ENCODE peak calls at places on chromosome 14, in seven cellular contexts. One of them, this sample, is unnamed.

GRCh38 chr14:31678421-31679249 is 117.4 kb downstream of the NUBPL start:
- DNase-seq in omental fat pad: no peak
- DNase-seq in posterior vena cava: no peak
- DNase-seq in nucleus accumbens: no peak
- DNase-seq in GM12865: no peak
- DNase-seq in psoas muscle: no peak
- DNase-seq in frontal cortex: no peak
- DNase-seq in this sample: no peak

GRCh38 chr14:65772901-65773574 is 360.5 kb downstream of the FUT8 start:
- DNase-seq in GM12865: no peak
- DNase-seq in nucleus accumbens: no peak
- DNase-seq in posterior vena cava: no peak
- DNase-seq in frontal cortex: no peak
- DNase-seq in psoas muscle: no peak
- DNase-seq in omental fat pad: no peak
- DNase-seq in this sample: no peak

GRCh38 chr14:95196268-95196667 is 38.9 kb upstream of the DICER1 start:
- DNase-seq in posterior vena cava: no peak
- DNase-seq in omental fat pad: no peak
- DNase-seq in psoas muscle: no peak
- DNase-seq in frontal cortex: no peak
- DNase-seq in GM12865: peak
- DNase-seq in nucleus accumbens: no peak
- DNase-seq in this sample: no peak

GRCh38 chr14:96177766-96178377 is 26.8 kb upstream of the BDKRB2 start:
- DNase-seq in frontal cortex: no peak
- DNase-seq in omental fat pad: no peak
- DNase-seq in nucleus accumbens: no peak
- DNase-seq in GM12865: peak
- DNase-seq in posterior vena cava: peak
- DNase-seq in psoas muscle: peak
- DNase-seq in this sample: no peak

GRCh38 chr14:40599726-40600125 is 1007.0 kb upstream of the LRFN5 start:
- DNase-seq in frontal cortex: no peak
- DNase-seq in posterior vena cava: no peak
- DNase-seq in nucleus accumbens: no peak
- DNase-seq in omental fat pad: no peak
- DNase-seq in psoas muscle: no peak
- DNase-seq in GM12865: no peak
- DNase-seq in this sample: no peak

GRCh38 chr14:91963465-91963864 is 16.0 kb upstream of the FBLN5 start:
- DNase-seq in posterior vena cava: no peak
- DNase-seq in omental fat pad: no peak
- DNase-seq in frontal cortex: no peak
- DNase-seq in nucleus accumbens: no peak
- DNase-seq in psoas muscle: no peak
- DNase-seq in GM12865: no peak
- DNase-seq in this sample: no peak

GRCh38 chr14:105065280-105066228 is at the start of gene GPR132:
- DNase-seq in psoas muscle: no peak
- DNase-seq in frontal cortex: no peak
- DNase-seq in posterior vena cava: peak
- DNase-seq in nucleus accumbens: no peak
- DNase-seq in omental fat pad: no peak
- DNase-seq in GM12865: peak
- DNase-seq in this sample: peak

GRCh38 chr14:52513249-52513648 is 39.1 kb downstream of the TXNDC16 start:
- DNase-seq in frontal cortex: no peak
- DNase-seq in nucleus accumbens: no peak
- DNase-seq in omental fat pad: no peak
- DNase-seq in psoas muscle: no peak
- DNase-seq in GM12865: no peak
- DNase-seq in posterior vena cava: no peak
- DNase-seq in this sample: no peak

GRCh38 chr14:69378274-69378673 is 19.8 kb downstream of the ERH start:
- DNase-seq in frontal cortex: no peak
- DNase-seq in omental fat pad: no peak
- DNase-seq in posterior vena cava: no peak
- DNase-seq in nucleus accumbens: no peak
- DNase-seq in GM12865: no peak
- DNase-seq in psoas muscle: no peak
- DNase-seq in this sample: no peak

GRCh38 chr14:38309522-38310262 is 53.8 kb upstream of the CLEC14A start:
- DNase-seq in posterior vena cava: no peak
- DNase-seq in psoas muscle: no peak
- DNase-seq in GM12865: no peak
- DNase-seq in omental fat pad: no peak
- DNase-seq in nucleus accumbens: no peak
- DNase-seq in frontal cortex: no peak
- DNase-seq in this sample: no peak

GRCh38 chr14:60266021-60266937 is 17.3 kb downstream of the PPM1A start:
- DNase-seq in posterior vena cava: no peak
- DNase-seq in omental fat pad: no peak
- DNase-seq in nucleus accumbens: no peak
- DNase-seq in psoas muscle: no peak
- DNase-seq in frontal cortex: no peak
- DNase-seq in GM12865: peak
- DNase-seq in this sample: no peak

GRCh38 chr14:22567437-22567836 is 21.6 kb downstream of the DAD1 start:
- DNase-seq in nucleus accumbens: no peak
- DNase-seq in GM12865: peak
- DNase-seq in posterior vena cava: no peak
- DNase-seq in psoas muscle: no peak
- DNase-seq in frontal cortex: no peak
- DNase-seq in omental fat pad: no peak
- DNase-seq in this sample: no peak

GRCh38 chr14:22221508-22221907 is 367.5 kb downstream of the DAD1 start:
- DNase-seq in posterior vena cava: no peak
- DNase-seq in frontal cortex: no peak
- DNase-seq in omental fat pad: no peak
- DNase-seq in psoas muscle: no peak
- DNase-seq in GM12865: peak
- DNase-seq in nucleus accumbens: no peak
- DNase-seq in this sample: no peak

This sample was measured in sciatic nerve.